ENCODE peak calls at places on chromosomes 7 and 10, in eight cellular contexts. J is astrocyte, E is fibroblast of mammary gland, Q is HepG2, O is Peyer's patch, H is PC-3, P is colonic mucosa, S is mammary epithelial cell. Y is an unnamed sample.

GRCh38 chr7:101814996-101815825 is 2.2 kb upstream of the CUX1 start:
- DNase-seq in O (peak; percentile 67), J (no peak), Q (no peak), P (peak; percentile 68), E (no peak), S (peak; percentile 21), H (peak; percentile 52), Y (no peak)

GRCh38 chr10:5570979-5571810 is 46.4 kb downstream of the CALML3 start:
- DNase-seq in S (no peak), E (no peak), Q (peak; percentile 64), O (peak; percentile 73), J (no peak), H (no peak), P (no peak), Y (no peak)

GRCh38 chr7:155590215-155591023 is 44.1 kb upstream of the CNPY1 start:
- DNase-seq in S (no peak), H (no peak), E (no peak), O (no peak), P (no peak), Q (peak; percentile 72), J (peak; percentile 40), Y (no peak)

GRCh38 chr10:125137601-125138438 is 22.5 kb downstream of the CTBP2 start:
- DNase-seq in P (peak; percentile 87), E (no peak), O (peak; percentile 91), H (no peak), S (no peak), J (no peak), Q (no peak), Y (no peak)

GRCh38 chr7:107180378-107180777 is 11.6 kb downstream of the HBP1 start:
- DNase-seq in E (peak; percentile 84), H (peak; percentile 53), P (peak; percentile 69), Q (peak; percentile 22), S (peak; percentile 84), J (peak; percentile 60), O (no peak), Y (no peak)

GRCh38 chr7:88278881-88279280 is 27.8 kb downstream of the STEAP4 start:
- DNase-seq in S (peak; percentile 90), P (no peak), E (peak; percentile 73), Q (no peak), O (no peak), H (no peak), J (no peak), Y (no peak)

GRCh38 chr10:127738512-127739424 is 1.8 kb downstream of the FOXI2 start:
- DNase-seq in S (peak; percentile 40), Q (no peak), P (no peak), J (no peak), E (no peak), O (no peak), H (no peak), Y (no peak)

GRCh38 chr10:58994226-58995057 is 182.0 kb upstream of the PHYHIPL start:
- DNase-seq in Q (peak; percentile 92), E (peak; percentile 15), S (no peak), O (no peak), P (no peak), J (no peak), H (peak; percentile 74), Y (no peak)

GRCh38 chr7:37893359-37893758 is 23.3 kb downstream of the SFRP4 start:
- DNase-seq in J (no peak), S (no peak), E (no peak), O (no peak), P (no peak), Q (no peak), H (peak; percentile 8), Y (no peak)

GRCh38 chr10:5575482-5576153 is 50.9 kb downstream of the CALML3 start:
- DNase-seq in H (peak; percentile 52), J (peak; percentile 75), P (no peak), Q (no peak), S (peak; percentile 53), O (no peak), E (peak; percentile 72), Y (no peak)

GRCh38 chr7:11540271-11540761 is 291.7 kb downstream of the THSD7A start:
- DNase-seq in E (peak; percentile 93), J (peak; percentile 84), S (peak; percentile 62), H (peak; percentile 52), P (no peak), O (no peak), Q (no peak), Y (no peak)

GRCh38 chr7:68420342-68420750 is 1177.9 kb upstream of the AUTS2 start:
- DNase-seq in E (no peak), S (no peak), J (no peak), Q (no peak), P (no peak), O (no peak), H (no peak), Y (no peak)

GRCh38 chr7:115516341-115516740 is 514.2 kb downstream of the TFEC start:
- DNase-seq in E (no peak), O (no peak), Q (no peak), P (no peak), S (no peak), H (no peak), J (peak; percentile 3), Y (no peak)

DNA sequence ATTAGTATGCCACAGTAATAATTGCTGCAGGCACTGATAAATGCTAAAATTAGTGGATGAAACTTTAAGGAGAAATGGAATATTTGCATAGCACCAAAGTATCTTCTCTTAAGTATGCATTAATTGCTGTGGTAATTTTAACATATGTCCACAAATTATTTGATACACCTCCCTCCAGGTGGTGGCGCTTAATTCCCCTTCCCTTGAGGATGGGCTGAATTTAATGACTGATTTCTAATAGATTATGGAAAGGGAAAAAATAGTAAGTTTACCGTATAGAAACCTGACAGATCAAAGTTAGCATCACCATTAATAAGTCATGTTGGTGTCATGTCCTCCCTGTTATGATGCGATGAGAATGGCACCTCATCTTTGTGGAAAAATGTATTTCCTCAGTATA is 519.2 kb downstream of the TFEC start:
- DNase-seq in J (no peak), E (no peak), H (peak; percentile 45), Q (no peak), S (no peak), O (no peak), P (no peak), Y (no peak)
- TF ChIP-seq CTCF in J (no peak), E (no peak), H (peak; percentile 53), Q (no peak), S (peak; percentile 29), O (no peak), P (no peak), Y (peak; percentile 50)

DNA sequence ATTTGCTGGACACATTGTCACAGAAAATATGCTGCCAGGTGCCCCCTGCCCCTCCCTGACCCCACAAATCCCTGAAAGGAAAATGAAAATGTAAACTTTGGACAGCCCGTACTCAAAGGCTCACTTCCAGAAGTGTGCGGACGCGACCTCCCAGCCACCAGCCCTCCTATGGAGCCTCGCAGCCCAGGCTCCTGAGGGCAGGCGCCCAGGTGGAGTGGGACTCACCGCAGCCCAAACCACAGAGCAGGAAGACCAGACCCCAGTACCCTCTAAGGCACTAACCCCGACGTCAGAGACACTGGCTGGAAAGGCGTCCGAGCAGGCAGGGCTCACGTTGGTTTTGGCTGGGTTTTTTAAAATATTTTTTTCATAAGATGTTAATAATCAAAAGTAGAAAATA is 57.3 kb downstream of the CSGALNACT2 start:
- DNase-seq in Q (no peak), H (no peak), P (no peak), S (no peak), E (no peak), O (no peak), J (no peak), Y (no peak)
- H3K4me3 ChIP-seq in Q (no peak overlapping the region), H (no peak overlapping the region), P (no peak overlapping the region), S (no peak overlapping the region), E (no peak overlapping the region), O (no peak overlapping the region), J (no peak overlapping the region), Y (no peak overlapping the region)

GRCh38 chr7:24980695-24981543 is 941 bp upstream of the OSBPL3 start:
- DNase-seq in Q (no peak), E (peak; percentile 44), S (peak; percentile 57), J (no peak), O (peak; percentile 62), H (peak; percentile 35), P (peak; percentile 62), Y (no peak)
- TF ChIP-seq CTCF in Q (no peak), E (no peak), S (peak; percentile 42), J (no peak), O (no peak), H (no peak), P (no peak), Y (no peak)

DNA sequence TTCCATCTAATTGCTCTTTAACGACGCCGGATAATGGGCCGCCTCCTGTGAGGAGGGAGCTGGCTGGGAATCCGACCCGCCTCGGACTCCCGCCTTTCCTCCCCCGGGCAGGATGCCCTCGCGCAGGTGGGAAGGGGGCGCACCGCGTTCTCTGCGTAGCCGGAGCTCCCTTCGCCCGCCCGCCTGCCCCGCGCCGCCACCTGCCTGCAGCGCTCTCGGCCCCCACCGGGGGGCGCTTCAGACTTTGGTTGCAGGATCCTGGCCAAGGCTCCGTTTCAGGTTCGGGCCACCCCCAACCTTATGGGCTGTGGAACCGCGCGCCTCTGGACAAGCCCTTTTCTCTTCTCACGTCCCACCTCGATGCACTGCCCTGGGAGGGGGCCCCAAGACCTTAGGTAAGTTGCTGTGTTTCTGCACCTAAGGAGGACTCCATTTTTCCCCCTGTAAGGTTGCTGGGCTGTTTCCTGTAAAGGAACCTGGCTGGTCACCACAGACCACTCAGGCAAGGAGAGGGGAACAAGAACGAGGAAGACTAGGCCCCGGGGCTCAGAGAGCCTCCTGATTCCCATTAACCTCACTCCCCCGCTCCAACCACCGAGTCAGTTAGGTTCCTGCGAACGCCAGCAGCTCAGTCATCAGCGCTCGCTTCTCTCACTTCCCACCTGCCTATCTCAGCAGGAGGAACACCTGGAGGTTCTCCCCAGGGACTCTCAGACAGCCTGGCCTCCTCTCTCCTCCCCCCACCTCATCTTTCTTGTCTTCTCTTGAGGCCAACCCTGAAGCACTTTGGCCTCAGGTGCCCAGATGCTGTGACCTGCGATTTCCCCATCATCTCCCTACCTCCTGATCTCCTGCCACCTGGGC is 11.4 kb upstream of the KAZALD1 start:
- DNase-seq in Q (peak; percentile 44), O (peak; percentile 85), E (peak; percentile 32), P (peak; percentile 81), H (peak; percentile 66), J (no peak), S (no peak), Y (no peak)
- H3K4me3 ChIP-seq in Q (peak overlapping the region; percentile 46), O (no peak overlapping the region), E (peak overlapping the region; percentile 13), P (peak overlapping the region; percentile 12), H (peak overlapping the region; percentile 49), J (no peak overlapping the region), S (peak overlapping the region; percentile 43), Y (peak overlapping the region; percentile 39)

DNA sequence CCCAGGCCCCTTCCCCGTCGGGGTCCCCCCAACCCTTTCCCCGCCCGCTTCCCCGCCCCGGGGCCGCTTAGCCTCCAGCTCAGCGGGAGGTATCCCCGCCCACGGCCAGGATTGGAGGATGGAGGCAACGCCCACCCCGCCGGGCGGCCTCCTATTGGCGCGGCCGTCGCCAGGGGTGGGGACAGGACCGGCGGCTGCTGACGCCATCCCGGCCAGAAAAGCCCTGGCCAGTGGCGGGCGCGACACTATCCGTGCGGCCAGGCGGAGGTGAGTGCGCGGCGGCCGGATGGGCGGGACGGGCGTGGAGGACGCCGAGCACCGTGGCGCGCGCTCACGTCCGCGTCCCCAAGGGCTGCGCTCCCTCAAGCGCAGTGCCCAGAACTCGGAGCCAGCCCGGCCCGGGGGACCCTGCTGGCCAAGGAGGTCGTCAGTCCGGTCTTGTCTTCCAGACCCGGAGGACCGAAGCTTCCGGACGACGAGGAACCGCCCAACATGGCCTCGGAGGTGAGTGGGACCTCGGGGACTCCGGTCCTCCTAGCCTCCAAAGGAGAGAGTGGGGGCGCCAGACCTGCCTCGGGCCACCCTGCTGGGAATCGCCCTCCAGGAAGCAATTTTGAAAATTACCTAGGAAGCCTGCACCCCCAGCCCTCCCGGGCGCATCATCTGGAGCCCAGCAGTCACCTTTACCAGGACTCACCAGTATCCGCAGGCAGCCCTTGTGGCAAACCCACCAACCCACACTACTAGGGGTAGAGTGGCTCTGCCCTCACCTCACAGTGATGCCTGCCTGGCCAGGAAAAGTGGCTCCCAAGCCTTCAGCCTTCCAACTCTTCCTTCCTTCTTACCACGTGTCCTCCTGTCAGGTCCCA is at the start of gene ASL:
- DNase-seq in E (peak; percentile 81), O (peak; percentile 97), J (peak; percentile 75), S (peak; percentile 88), H (peak; percentile 94), Q (peak; percentile 83), P (peak; percentile 95), Y (peak; percentile 75)
- TF ChIP-seq CTCF in E (no peak), O (no peak), J (no peak), S (no peak), H (no peak), Q (peak; percentile 7), P (no peak), Y (no peak)